ENCODE peak calls at places on chromosomes 2 and 18, in eight cellular contexts. One of them, this sample, is unnamed.

GRCh38 chr2:241812730-241813079 is 3.7 kb downstream of the NEU4 start:
- DNase-seq in fibroblast of lung: no peak
- DNase-seq in mammary epithelial cell: no peak
- DNase-seq in neuronal stem cell: no peak
- DNase-seq in SK-N-SH: peak
- DNase-seq in HCT116: no peak
- DNase-seq in IMR-90: no peak
- DNase-seq in colonic mucosa: no peak
- DNase-seq in this sample: no peak

GRCh38 chr18:36409779-36410178 is 112.3 kb downstream of the FHOD3 start:
- DNase-seq in IMR-90: no peak
- DNase-seq in colonic mucosa: no peak
- DNase-seq in SK-N-SH: no peak
- DNase-seq in neuronal stem cell: no peak
- DNase-seq in HCT116: no peak
- DNase-seq in fibroblast of lung: no peak
- DNase-seq in mammary epithelial cell: no peak
- DNase-seq in this sample: no peak

GRCh38 chr18:40583671-40584070 is 1371.4 kb upstream of the PIK3C3 start:
- DNase-seq in HCT116: no peak
- DNase-seq in IMR-90: no peak
- DNase-seq in mammary epithelial cell: no peak
- DNase-seq in fibroblast of lung: no peak
- DNase-seq in neuronal stem cell: no peak
- DNase-seq in colonic mucosa: no peak
- DNase-seq in SK-N-SH: no peak
- DNase-seq in this sample: no peak

GRCh38 chr2:168244318-168244717 is 3.1 kb downstream of the STK39 start:
- DNase-seq in fibroblast of lung: peak
- DNase-seq in SK-N-SH: no peak
- DNase-seq in colonic mucosa: peak
- DNase-seq in neuronal stem cell: no peak
- DNase-seq in IMR-90: no peak
- DNase-seq in mammary epithelial cell: peak
- DNase-seq in HCT116: no peak
- DNase-seq in this sample: no peak

GRCh38 chr2:236170678-236171212 is 2.6 kb upstream of the GBX2 start:
- DNase-seq in SK-N-SH: peak
- DNase-seq in HCT116: no peak
- DNase-seq in fibroblast of lung: no peak
- DNase-seq in colonic mucosa: no peak
- DNase-seq in IMR-90: no peak
- DNase-seq in mammary epithelial cell: no peak
- DNase-seq in neuronal stem cell: peak
- DNase-seq in this sample: no peak

GRCh38 chr2:141791521-141791920 is 339.3 kb downstream of the LRP1B start:
- DNase-seq in SK-N-SH: no peak
- DNase-seq in mammary epithelial cell: no peak
- DNase-seq in IMR-90: no peak
- DNase-seq in HCT116: no peak
- DNase-seq in neuronal stem cell: no peak
- DNase-seq in colonic mucosa: no peak
- DNase-seq in fibroblast of lung: no peak
- DNase-seq in this sample: no peak

GRCh38 chr2:172953970-172954852 is 121.4 kb upstream of the MAP3K20 start:
- DNase-seq in mammary epithelial cell: peak
- DNase-seq in fibroblast of lung: no peak
- DNase-seq in colonic mucosa: no peak
- DNase-seq in neuronal stem cell: no peak
- DNase-seq in IMR-90: peak
- DNase-seq in SK-N-SH: no peak
- DNase-seq in HCT116: no peak
- DNase-seq in this sample: no peak

GRCh38 chr2:103448416-103448815 is 686.6 kb downstream of the TMEM182 start:
- DNase-seq in SK-N-SH: no peak
- DNase-seq in IMR-90: no peak
- DNase-seq in neuronal stem cell: no peak
- DNase-seq in colonic mucosa: no peak
- DNase-seq in fibroblast of lung: no peak
- DNase-seq in mammary epithelial cell: no peak
- DNase-seq in HCT116: no peak
- DNase-seq in this sample: no peak

GRCh38 chr18:76219023-76219422 is 276.0 kb downstream of the ZNF516 start:
- DNase-seq in colonic mucosa: no peak
- DNase-seq in HCT116: no peak
- DNase-seq in neuronal stem cell: no peak
- DNase-seq in IMR-90: no peak
- DNase-seq in mammary epithelial cell: no peak
- DNase-seq in SK-N-SH: no peak
- DNase-seq in fibroblast of lung: no peak
- DNase-seq in this sample: no peak

GRCh38 chr2:164545484-164545883 is 75.8 kb downstream of the GRB14 start:
- DNase-seq in fibroblast of lung: no peak
- DNase-seq in mammary epithelial cell: no peak
- DNase-seq in colonic mucosa: no peak
- DNase-seq in neuronal stem cell: no peak
- DNase-seq in HCT116: no peak
- DNase-seq in IMR-90: no peak
- DNase-seq in SK-N-SH: no peak
- DNase-seq in this sample: no peak

GRCh38 chr2:128630974-128631697 is 312.5 kb upstream of the HS6ST1 start:
- DNase-seq in IMR-90: no peak
- DNase-seq in HCT116: no peak
- DNase-seq in mammary epithelial cell: no peak
- DNase-seq in fibroblast of lung: no peak
- DNase-seq in colonic mucosa: no peak
- DNase-seq in neuronal stem cell: no peak
- DNase-seq in SK-N-SH: no peak
- DNase-seq in this sample: no peak

GRCh38 chr2:201638331-201638730 is 5.0 kb downstream of the TMEM237 start:
- DNase-seq in mammary epithelial cell: no peak
- DNase-seq in colonic mucosa: no peak
- DNase-seq in IMR-90: peak
- DNase-seq in neuronal stem cell: no peak
- DNase-seq in HCT116: no peak
- DNase-seq in SK-N-SH: no peak
- DNase-seq in fibroblast of lung: no peak
- DNase-seq in this sample: no peak

GRCh38 chr2:199364153-199364552 is 93.6 kb downstream of the SATB2 start:
- DNase-seq in IMR-90: no peak
- DNase-seq in SK-N-SH: no peak
- DNase-seq in HCT116: no peak
- DNase-seq in fibroblast of lung: no peak
- DNase-seq in mammary epithelial cell: no peak
- DNase-seq in colonic mucosa: no peak
- DNase-seq in neuronal stem cell: no peak
- DNase-seq in this sample: no peak

GRCh38 chr2:73218298-73218697 is 4.3 kb downstream of the SMYD5 start:
- DNase-seq in SK-N-SH: no peak
- DNase-seq in mammary epithelial cell: peak
- DNase-seq in HCT116: no peak
- DNase-seq in fibroblast of lung: peak
- DNase-seq in IMR-90: peak
- DNase-seq in colonic mucosa: no peak
- DNase-seq in neuronal stem cell: no peak
- DNase-seq in this sample: no peak

GRCh38 chr2:223486741-223487140 is 115.4 kb downstream of the SCG2 start:
- DNase-seq in fibroblast of lung: no peak
- DNase-seq in colonic mucosa: no peak
- DNase-seq in IMR-90: no peak
- DNase-seq in HCT116: no peak
- DNase-seq in mammary epithelial cell: no peak
- DNase-seq in SK-N-SH: no peak
- DNase-seq in neuronal stem cell: no peak
- DNase-seq in this sample: no peak

GRCh38 chr2:156883828-156884615 is 373.5 kb upstream of the GALNT5 start:
- DNase-seq in IMR-90: peak
- DNase-seq in fibroblast of lung: peak
- DNase-seq in mammary epithelial cell: peak
- DNase-seq in colonic mucosa: no peak
- DNase-seq in HCT116: no peak
- DNase-seq in neuronal stem cell: no peak
- DNase-seq in SK-N-SH: no peak
- DNase-seq in this sample: peak

GRCh38 chr2:219419331-219420197 is 1.4 kb downstream of the DES start:
- DNase-seq in mammary epithelial cell: no peak
- DNase-seq in fibroblast of lung: no peak
- DNase-seq in neuronal stem cell: no peak
- DNase-seq in IMR-90: no peak
- DNase-seq in SK-N-SH: no peak
- DNase-seq in HCT116: no peak
- DNase-seq in colonic mucosa: no peak
- DNase-seq in this sample: no peak
- H3K9ac ChIP-seq in mammary epithelial cell: no peak
- H3K9ac ChIP-seq in fibroblast of lung: no peak
- H3K9ac ChIP-seq in neuronal stem cell: no peak
- H3K9ac ChIP-seq in IMR-90: no peak
- H3K9ac ChIP-seq in SK-N-SH: no peak
- H3K9ac ChIP-seq in HCT116: no peak
- H3K9ac ChIP-seq in colonic mucosa: peak
- H3K9ac ChIP-seq in this sample: no peak

DNA sequence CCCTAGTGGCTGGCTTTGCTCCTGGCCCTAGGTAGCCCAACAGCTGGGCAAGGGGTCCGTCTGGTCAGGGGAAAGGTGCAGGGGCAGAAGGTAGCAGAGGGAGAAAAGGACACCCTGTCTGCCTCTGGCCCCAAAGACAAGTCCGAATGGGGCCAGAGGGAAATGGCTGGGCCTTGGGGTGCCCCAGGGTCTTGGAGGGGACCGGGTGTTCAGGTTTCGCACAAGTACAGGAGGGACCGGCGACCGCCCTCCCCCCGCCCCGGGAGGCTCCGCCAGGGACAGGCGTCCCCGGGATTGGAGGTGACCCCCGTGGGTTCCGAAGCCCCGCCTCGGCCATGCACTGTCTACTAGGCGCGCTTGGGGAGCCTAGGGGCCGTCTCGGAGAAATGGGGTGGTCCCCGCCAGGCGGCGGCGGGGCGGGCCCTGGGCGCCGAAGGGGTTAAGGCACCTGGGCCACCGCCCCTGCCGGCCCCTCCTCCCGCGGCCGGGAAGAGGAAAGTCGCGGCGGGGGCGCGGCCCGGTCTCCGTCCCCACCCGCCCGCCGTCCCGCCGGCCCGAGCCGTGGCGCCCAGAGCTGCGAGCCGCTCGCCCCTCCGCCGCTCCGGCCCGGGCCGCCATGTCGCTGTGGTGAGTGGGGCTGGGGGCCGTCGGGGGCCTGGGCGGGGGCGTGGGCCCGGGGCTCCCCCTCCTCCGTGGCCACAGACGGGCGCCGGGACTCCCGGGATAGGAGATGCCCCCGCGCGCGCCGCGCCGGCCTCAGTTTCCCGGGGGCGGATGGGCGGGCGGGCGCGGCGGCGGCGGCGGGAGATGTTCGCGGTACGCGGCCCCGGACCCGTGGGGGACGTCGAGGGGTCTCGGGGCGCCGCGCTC is at the start of gene B3GNT7:
- DNase-seq in colonic mucosa: peak
- DNase-seq in HCT116: no peak
- DNase-seq in IMR-90: no peak
- DNase-seq in mammary epithelial cell: no peak
- DNase-seq in neuronal stem cell: no peak
- DNase-seq in fibroblast of lung: no peak
- DNase-seq in SK-N-SH: peak
- DNase-seq in this sample: no peak
- H3K9ac ChIP-seq in colonic mucosa: peak
- H3K9ac ChIP-seq in HCT116: peak
- H3K9ac ChIP-seq in IMR-90: no peak
- H3K9ac ChIP-seq in mammary epithelial cell: no peak
- H3K9ac ChIP-seq in neuronal stem cell: no peak
- H3K9ac ChIP-seq in fibroblast of lung: no peak
- H3K9ac ChIP-seq in SK-N-SH: no peak
- H3K9ac ChIP-seq in this sample: no peak

DNA sequence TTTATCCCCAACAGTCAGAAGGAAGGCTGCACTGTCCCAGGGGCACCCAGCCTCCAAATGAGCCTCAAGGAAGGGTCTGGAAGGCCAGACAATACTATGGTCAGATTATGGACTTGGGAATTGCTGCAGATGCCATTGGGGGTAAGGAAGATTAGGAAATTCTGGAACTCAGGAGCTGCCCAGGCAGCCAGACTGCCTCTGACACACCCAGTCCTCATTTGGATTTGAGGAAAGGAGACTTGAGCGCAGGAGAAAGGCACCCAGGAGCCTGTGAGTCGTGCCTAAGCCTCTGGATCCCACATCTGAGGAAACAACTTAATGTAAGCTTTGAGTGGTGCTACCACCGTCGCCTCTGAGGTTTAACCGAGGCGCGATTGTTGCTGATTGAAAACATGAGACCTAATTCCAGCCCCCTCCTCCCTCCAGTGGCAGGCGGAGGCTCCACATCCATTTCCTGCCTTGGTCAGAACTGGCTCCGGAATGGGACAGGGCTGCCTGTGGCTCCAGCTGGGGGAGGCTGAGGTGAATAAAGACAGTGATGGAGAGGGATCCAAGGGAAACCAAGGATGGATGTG is 176.8 kb upstream of the PKDCC start:
- DNase-seq in colonic mucosa: no peak
- DNase-seq in fibroblast of lung: peak
- DNase-seq in neuronal stem cell: no peak
- DNase-seq in mammary epithelial cell: no peak
- DNase-seq in HCT116: no peak
- DNase-seq in IMR-90: no peak
- DNase-seq in SK-N-SH: peak
- DNase-seq in this sample: no peak
- H3K9ac ChIP-seq in colonic mucosa: no peak
- H3K9ac ChIP-seq in fibroblast of lung: no peak
- H3K9ac ChIP-seq in neuronal stem cell: no peak
- H3K9ac ChIP-seq in mammary epithelial cell: no peak
- H3K9ac ChIP-seq in HCT116: no peak
- H3K9ac ChIP-seq in IMR-90: no peak
- H3K9ac ChIP-seq in SK-N-SH: no peak
- H3K9ac ChIP-seq in this sample: no peak

GRCh38 chr2:9203876-9204275 is 2.7 kb upstream of the ASAP2 start:
- DNase-seq in IMR-90: no peak
- DNase-seq in SK-N-SH: no peak
- DNase-seq in fibroblast of lung: no peak
- DNase-seq in neuronal stem cell: no peak
- DNase-seq in mammary epithelial cell: no peak
- DNase-seq in HCT116: no peak
- DNase-seq in colonic mucosa: no peak
- DNase-seq in this sample: no peak

GRCh38 chr2:9200634-9201015 is 6.0 kb upstream of the ASAP2 start:
- DNase-seq in neuronal stem cell: no peak
- DNase-seq in fibroblast of lung: no peak
- DNase-seq in mammary epithelial cell: no peak
- DNase-seq in SK-N-SH: no peak
- DNase-seq in IMR-90: no peak
- DNase-seq in colonic mucosa: no peak
- DNase-seq in HCT116: no peak
- DNase-seq in this sample: no peak

GRCh38 chr2:9199716-9200633 is 6.6 kb upstream of the ASAP2 start:
- DNase-seq in colonic mucosa: no peak
- DNase-seq in mammary epithelial cell: no peak
- DNase-seq in neuronal stem cell: no peak
- DNase-seq in fibroblast of lung: peak
- DNase-seq in SK-N-SH: no peak
- DNase-seq in HCT116: no peak
- DNase-seq in IMR-90: peak
- DNase-seq in this sample: no peak

GRCh38 chr2:9203006-9203405 is 3.6 kb upstream of the ASAP2 start:
- DNase-seq in fibroblast of lung: no peak
- DNase-seq in mammary epithelial cell: no peak
- DNase-seq in SK-N-SH: no peak
- DNase-seq in neuronal stem cell: no peak
- DNase-seq in colonic mucosa: no peak
- DNase-seq in IMR-90: no peak
- DNase-seq in HCT116: no peak
- DNase-seq in this sample: no peak

GRCh38 chr2:9201185-9201891 is 5.3 kb upstream of the ASAP2 start:
- DNase-seq in neuronal stem cell: no peak
- DNase-seq in fibroblast of lung: peak
- DNase-seq in HCT116: no peak
- DNase-seq in SK-N-SH: no peak
- DNase-seq in IMR-90: peak
- DNase-seq in mammary epithelial cell: peak
- DNase-seq in colonic mucosa: no peak
- DNase-seq in this sample: no peak
- H3K9ac ChIP-seq in neuronal stem cell: no peak
- H3K9ac ChIP-seq in fibroblast of lung: no peak
- H3K9ac ChIP-seq in HCT116: no peak
- H3K9ac ChIP-seq in SK-N-SH: peak
- H3K9ac ChIP-seq in IMR-90: no peak
- H3K9ac ChIP-seq in mammary epithelial cell: no peak
- H3K9ac ChIP-seq in colonic mucosa: no peak
- H3K9ac ChIP-seq in this sample: no peak